ENCODE peak calls at places on chromosome 9, in eight cellular contexts. J, K, M, Q, N, H, W and C are unnamed samples.

GRCh38 chr9:14733130-14733529 is 10.6 kb upstream of the CER1 start:
- DNase-seq in K (no peak), M (no peak), N (no peak), W (no peak), J (no peak), H (no peak), Q (no peak), C (no peak)

GRCh38 chr9:78368236-78368635 is 71.3 kb downstream of the PSAT1 start:
- DNase-seq in K (no peak), H (no peak), N (no peak), M (no peak), J (no peak), W (no peak), Q (no peak), C (no peak)

GRCh38 chr9:128361981-128362646 is 9.1 kb upstream of the URM1 start:
- DNase-seq in N (peak; percentile 90), H (peak; percentile 79), W (peak; percentile 78), K (peak; percentile 39), Q (peak; percentile 59), J (peak; percentile 78), M (peak; percentile 85), C (peak; percentile 76)

GRCh38 chr9:105132576-105132975 is 111.9 kb upstream of the SLC44A1 start:
- DNase-seq in Q (peak; percentile 33), J (no peak), M (no peak), N (peak; percentile 32), H (no peak), K (no peak), W (peak; percentile 95), C (no peak)

GRCh38 chr9:116030532-116030931 is 123.1 kb upstream of the PAPPA start:
- DNase-seq in K (no peak), Q (no peak), M (no peak), N (peak; percentile 29), W (peak; percentile 15), J (no peak), H (no peak), C (no peak)

GRCh38 chr9:83646500-83647239 is 23.7 kb downstream of the IDNK start:
- DNase-seq in J (no peak), M (no peak), W (no peak), Q (no peak), K (no peak), H (no peak), N (no peak), C (no peak)

GRCh38 chr9:100426194-100426531 is 780 bp upstream of the MSANTD3 start:
- DNase-seq in N (peak; percentile 52), H (no peak), M (no peak), J (no peak), Q (no peak), K (no peak), W (no peak), C (no peak)

GRCh38 chr9:136403538-136403914 is 3.6 kb upstream of the SNAPC4 start:
- DNase-seq in N (no peak), Q (no peak), J (no peak), W (no peak), M (no peak), H (no peak), K (no peak), C (no peak)

GRCh38 chr9:36154213-36154952 is 14.8 kb upstream of the CCIN start:
- DNase-seq in K (no peak), M (peak; percentile 51), W (peak; percentile 71), J (peak; percentile 27), H (peak; percentile 41), N (peak; percentile 89), Q (no peak), C (no peak)

GRCh38 chr9:36149197-36149596 is 12.7 kb downstream of the GLIPR2 start:
- DNase-seq in Q (no peak), H (peak; percentile 34), J (no peak), K (no peak), M (peak; percentile 44), N (peak; percentile 79), W (peak; percentile 79), C (no peak)

GRCh38 chr9:36150529-36151305 is 14.2 kb downstream of the GLIPR2 start:
- DNase-seq in K (no peak), H (no peak), M (no peak), W (peak; percentile 54), J (no peak), N (peak; percentile 30), Q (no peak), C (no peak)

GRCh38 chr9:36152741-36153438 is 16.3 kb upstream of the CCIN start:
- DNase-seq in K (no peak), N (no peak), H (no peak), J (no peak), Q (no peak), W (no peak), M (no peak), C (no peak)

DNA sequence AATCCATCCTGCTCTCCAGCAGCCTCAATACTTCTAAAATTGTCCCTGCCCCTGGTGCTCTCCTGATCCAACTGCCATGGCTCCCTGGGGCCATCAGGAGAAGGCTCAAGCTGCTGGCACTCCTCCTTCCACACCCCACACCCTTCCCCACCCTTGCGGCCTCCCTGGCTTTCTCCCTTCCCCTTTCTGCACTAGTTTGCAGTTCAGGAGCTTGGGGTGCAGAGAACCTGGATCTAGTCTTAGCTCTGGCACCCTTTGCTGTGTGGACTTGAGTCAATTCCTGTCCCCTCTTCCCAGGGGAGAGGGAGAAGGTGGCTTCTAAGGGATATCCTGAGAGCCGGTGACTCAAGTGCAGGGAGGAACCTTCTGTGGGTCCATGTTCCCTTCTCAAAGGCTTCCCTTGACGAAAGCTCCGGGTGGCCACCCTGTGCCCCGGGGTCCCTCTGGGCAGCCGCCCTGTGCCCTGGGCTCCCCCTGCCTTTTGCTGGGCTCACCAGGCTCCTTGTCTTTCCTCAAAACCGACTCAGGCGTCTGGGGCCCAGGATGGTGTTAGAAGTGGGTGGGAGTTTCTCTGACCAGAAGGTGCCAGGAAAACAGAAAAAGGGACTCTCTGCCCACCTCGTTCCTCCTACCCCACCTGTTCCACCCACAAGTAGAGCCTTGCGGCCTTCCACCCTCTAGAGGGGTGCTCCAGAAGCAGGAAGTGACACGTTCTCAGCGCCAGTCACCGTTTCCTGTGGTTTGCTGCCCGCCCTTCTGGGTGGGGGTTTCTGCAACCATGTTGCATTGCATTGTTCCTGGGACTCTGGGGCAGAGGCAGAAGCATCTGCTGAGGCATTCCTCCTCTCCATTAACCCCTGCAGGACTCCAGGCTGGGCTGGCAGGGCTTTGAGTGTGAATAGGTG is 15.0 kb downstream of the GLIPR2 start:
- DNase-seq in J (peak; percentile 56), M (peak; percentile 80), K (peak; percentile 59), N (peak; percentile 81), Q (no peak), H (peak; percentile 54), W (peak; percentile 64), C (no peak)
- H3K4me1 ChIP-seq in J (peaks cover 18% of the 10 kb centered on the region), M (peaks cover 75% of the 10 kb centered on the region), K (peaks cover 10% of the 10 kb centered on the region), N (peaks cover 7% of the 10 kb centered on the region), Q (peaks cover 12% of the 10 kb centered on the region), H (peaks cover 7% of the 10 kb centered on the region), W (peaks cover 30% of the 10 kb centered on the region), C (no peaks in the 10 kb centered on the region)

DNA sequence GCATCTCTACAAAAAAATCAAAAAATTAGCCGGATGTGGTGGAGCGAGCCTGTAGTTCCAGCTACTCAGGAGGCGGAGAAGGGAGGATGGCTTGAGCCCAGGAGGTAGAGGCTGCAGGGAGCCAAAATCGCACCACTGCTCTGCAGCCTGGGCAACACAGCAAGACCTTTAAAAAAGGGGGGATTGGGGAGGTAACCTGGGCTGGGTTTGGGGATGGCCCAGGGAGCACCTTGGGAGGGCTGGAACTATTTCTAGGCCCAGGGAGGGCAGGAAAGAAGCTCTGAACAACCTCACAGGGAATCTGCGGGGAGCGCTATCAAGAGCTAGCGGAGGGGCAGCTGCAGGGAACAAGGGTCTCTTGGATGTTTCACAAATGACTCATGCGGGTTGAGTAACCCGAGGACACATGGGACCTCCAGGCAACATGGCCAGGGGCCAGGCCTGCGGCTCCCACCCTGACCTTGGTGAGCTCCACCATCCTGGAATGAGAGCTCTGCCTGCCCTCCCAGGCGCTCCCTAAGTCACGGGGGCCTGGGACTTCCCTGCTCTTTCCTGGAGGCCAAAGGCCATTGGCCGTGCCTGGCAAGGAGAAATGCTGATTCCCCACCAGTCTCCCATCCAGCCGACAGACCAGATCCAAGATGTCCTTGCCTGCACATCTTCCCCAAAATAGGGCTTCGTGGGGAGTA is 23.4 kb downstream of the SARDH start:
- DNase-seq in H (peak; percentile 50), J (peak; percentile 85), W (peak; percentile 84), Q (no peak), N (peak; percentile 97), K (no peak), M (peak; percentile 82), C (peak; percentile 53)
- H3K4me1 ChIP-seq in H (no peaks in the 10 kb centered on the region), J (peaks cover 10% of the 10 kb centered on the region), W (peaks cover 30% of the 10 kb centered on the region), Q (no peaks in the 10 kb centered on the region), N (peaks cover 29% of the 10 kb centered on the region), K (no peaks in the 10 kb centered on the region), M (peaks cover 31% of the 10 kb centered on the region), C (no peaks in the 10 kb centered on the region)

DNA sequence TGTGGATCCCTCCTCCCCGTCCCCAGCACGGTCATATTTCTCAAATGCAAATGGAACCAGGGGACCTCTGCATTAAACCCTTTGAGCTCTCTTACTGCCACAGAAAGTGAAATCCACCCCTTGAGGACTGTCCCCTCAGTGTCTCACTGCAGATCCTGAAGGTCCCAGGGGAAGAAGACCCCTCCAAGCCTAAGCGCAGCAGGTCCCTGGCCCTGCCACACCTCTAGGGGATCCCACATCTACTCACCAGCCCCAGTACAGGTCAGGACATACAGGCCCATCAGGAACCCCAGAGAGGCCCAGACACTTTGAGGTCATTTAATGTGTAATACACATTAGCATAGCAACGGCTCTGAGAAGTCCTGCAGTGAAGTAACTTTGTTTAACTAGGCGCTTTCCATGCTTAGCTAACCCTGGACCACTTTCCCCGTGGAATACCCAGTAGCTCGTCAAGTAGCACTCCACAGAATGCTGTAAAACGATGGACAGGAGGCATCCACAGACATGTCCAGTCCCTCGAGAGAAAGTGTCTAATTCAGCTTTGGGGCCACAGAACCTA is 54.7 kb upstream of the ALDH1B1 start:
- DNase-seq in N (no peak), H (no peak), Q (no peak), K (no peak), M (no peak), W (no peak), J (no peak), C (no peak)
- H3K4me1 ChIP-seq in N (no peaks in the 10 kb centered on the region), H (no peaks in the 10 kb centered on the region), Q (no peaks in the 10 kb centered on the region), K (no peaks in the 10 kb centered on the region), M (peaks cover 8% of the 10 kb centered on the region), W (peaks cover 5% of the 10 kb centered on the region), J (peaks cover 4% of the 10 kb centered on the region), C (peaks cover 26% of the 10 kb centered on the region)

GRCh38 chr9:37029776-37030590 is 4.1 kb downstream of the PAX5 start:
- DNase-seq in K (no peak), Q (no peak), J (no peak), H (no peak), M (no peak), W (no peak), N (no peak), C (no peak)

GRCh38 chr9:37030591-37030939 is 3.5 kb downstream of the PAX5 start:
- DNase-seq in K (no peak), Q (no peak), N (no peak), H (no peak), M (no peak), J (no peak), W (no peak), C (no peak)

GRCh38 chr9:37031902-37032301 is 2.2 kb downstream of the PAX5 start:
- DNase-seq in H (no peak), J (no peak), K (no peak), Q (no peak), M (no peak), W (no peak), N (no peak), C (no peak)

GRCh38 chr9:37032713-37033112 is 1.4 kb downstream of the PAX5 start:
- DNase-seq in H (no peak), M (no peak), Q (no peak), J (no peak), W (no peak), K (no peak), N (no peak), C (no peak)

DNA sequence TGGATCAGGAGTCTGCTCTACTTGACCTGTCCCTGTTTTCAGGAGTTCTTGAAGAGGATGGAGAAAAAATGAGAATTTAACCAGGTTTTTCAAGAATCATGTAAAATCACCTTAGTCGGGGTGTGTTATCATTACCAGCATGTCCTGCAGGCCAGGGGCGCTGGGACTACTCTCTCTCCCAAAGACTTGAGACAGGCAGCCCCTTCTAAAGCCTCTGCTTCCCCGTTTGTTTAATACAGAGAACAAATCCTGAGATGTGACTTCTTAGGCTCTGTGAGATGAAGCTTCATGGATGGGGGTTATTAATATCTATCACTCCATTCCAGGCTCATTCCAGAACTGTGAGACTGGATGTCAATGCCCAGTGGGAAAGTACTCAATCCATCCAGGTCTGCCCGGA is 3.0 kb downstream of the PAX5 start:
- DNase-seq in H (no peak), M (no peak), Q (no peak), W (no peak), K (no peak), N (no peak), J (no peak), C (no peak)
- H3K4me1 ChIP-seq in H (peaks cover 31% of the 10 kb centered on the region), M (peaks cover 53% of the 10 kb centered on the region), Q (no peaks in the 10 kb centered on the region), W (peaks cover 3% of the 10 kb centered on the region), K (peaks cover 21% of the 10 kb centered on the region), N (peaks cover 9% of the 10 kb centered on the region), J (peaks cover 49% of the 10 kb centered on the region), C (peaks cover 15% of the 10 kb centered on the region)